ENCODE peak calls at places on chromosomes 3 and 15, in seven cellular contexts. Y is ovary, I is right lobe of liver, M is K562, H is IMR-90, T is spleen, W is esophagus squamous epithelium. P is an unnamed sample.

GRCh38 chr3:16427309-16427965 is 86.1 kb downstream of the RFTN1 start:
- DNase-seq in Y (peak; percentile 54), I (no peak), M (no peak), H (peak; percentile 97), T (no peak), W (no peak), P (no peak)

GRCh38 chr3:188021041-188021440 is 132.9 kb upstream of the LPP start:
- DNase-seq in Y (no peak), I (no peak), M (no peak), H (peak; percentile 13), T (no peak), W (no peak), P (no peak)

GRCh38 chr3:194792368-194792767 is 106.7 kb downstream of the FAM43A start:
- DNase-seq in Y (no peak), I (no peak), M (no peak), H (no peak), T (no peak), W (no peak), P (no peak)

GRCh38 chr3:116618138-116618537 is 91.4 kb upstream of the TUSC7 start:
- DNase-seq in Y (no peak), I (no peak), M (no peak), H (no peak), T (no peak), W (no peak), P (no peak)

GRCh38 chr3:154992655-154993054 is 87.5 kb upstream of the MME start:
- DNase-seq in Y (no peak), I (no peak), M (no peak), H (no peak), T (no peak), W (no peak), P (no peak)

GRCh38 chr3:109339714-109340648 is 2.6 kb upstream of the DPPA4 start:
- DNase-seq in Y (no peak), I (peak; percentile 30), M (no peak), H (no peak), T (no peak), W (no peak), P (no peak)

GRCh38 chr3:134934933-134935332 is 139.9 kb downstream of the EPHB1 start:
- DNase-seq in Y (no peak), I (no peak), M (no peak), H (no peak), T (no peak), W (no peak), P (no peak)

GRCh38 chr15:29278436-29279099 is 8.9 kb upstream of the NSMCE3 start:
- DNase-seq in Y (no peak), I (no peak), M (no peak), H (peak; percentile 94), T (no peak), W (no peak), P (no peak)

GRCh38 chr15:99507016-99507731 is 58.6 kb upstream of the MEF2A start:
- DNase-seq in Y (peak; percentile 81), I (no peak), M (peak; percentile 42), H (peak; percentile 88), T (peak; percentile 70), W (no peak), P (peak; percentile 44)

GRCh38 chr15:51841401-51842040 is 12.1 kb downstream of the TMOD3 start:
- DNase-seq in Y (no peak), I (no peak), M (no peak), H (no peak), T (no peak), W (no peak), P (no peak)

GRCh38 chr3:13818919-13819318 is 61.0 kb downstream of the WNT7A start:
- DNase-seq in Y (no peak), I (no peak), M (peak; percentile 21), H (no peak), T (peak; percentile 74), W (no peak), P (no peak)

GRCh38 chr3:104908761-104909160 is 457.9 kb upstream of the ALCAM start:
- DNase-seq in Y (no peak), I (no peak), M (no peak), H (no peak), T (no peak), W (no peak), P (no peak)

GRCh38 chr3:134366928-134367352 is 7.3 kb downstream of the AMOTL2 start:
- DNase-seq in Y (no peak), I (no peak), M (no peak), H (no peak), T (peak; percentile 67), W (no peak), P (peak; percentile 49)

GRCh38 chr3:1269808-1270207 is 177.0 kb downstream of the CNTN6 start:
- DNase-seq in Y (no peak), I (no peak), M (no peak), H (no peak), T (no peak), W (no peak), P (no peak)

GRCh38 chr3:187678869-187679268 is 8.7 kb upstream of the SST start:
- DNase-seq in Y (peak; percentile 59), I (peak; percentile 35), M (peak; percentile 68), H (peak; percentile 67), T (no peak), W (no peak), P (peak; percentile 37)

GRCh38 chr3:187799942-187800637 is 54.8 kb upstream of the BCL6 start:
- DNase-seq in Y (no peak), I (no peak), M (no peak), H (peak; percentile 24), T (no peak), W (no peak), P (no peak)

GRCh38 chr15:101651753-101652097 is 456 bp downstream of the TM2D3 start:
- DNase-seq in Y (no peak), I (no peak), M (peak; percentile 58), H (no peak), T (no peak), W (no peak), P (peak; percentile 49)

GRCh38 chr3:168248383-168249047 is 152.8 kb upstream of the GOLIM4 start:
- DNase-seq in Y (no peak), I (peak; percentile 66), M (no peak), H (peak; percentile 47), T (peak; percentile 59), W (no peak), P (peak; percentile 41)

GRCh38 chr15:63905131-63905530 is 71.4 kb upstream of the HERC1 start:
- DNase-seq in Y (peak; percentile 13), I (no peak), M (no peak), H (no peak), T (peak; percentile 64), W (no peak), P (no peak)

GRCh38 chr3:101252897-101253296 is 67.5 kb downstream of the IMPG2 start:
- DNase-seq in Y (no peak), I (no peak), M (no peak), H (no peak), T (no peak), W (no peak), P (no peak)

GRCh38 chr3:191362524-191363090 is 32.3 kb upstream of the UTS2B start:
- DNase-seq in Y (no peak), I (no peak), M (no peak), H (no peak), T (no peak), W (no peak), P (no peak)

GRCh38 chr3:110933786-110934415 is 137.7 kb upstream of the NECTIN3 start:
- DNase-seq in Y (no peak), I (no peak), M (no peak), H (peak; percentile 68), T (no peak), W (no peak), P (no peak)

GRCh38 chr3:188911033-188911850 is 260.5 kb upstream of the TPRG1 start:
- DNase-seq in Y (no peak), I (no peak), M (no peak), H (peak; percentile 21), T (no peak), W (no peak), P (no peak)

GRCh38 chr3:4343258-4343657 is 40.1 kb downstream of the SETMAR start:
- DNase-seq in Y (no peak), I (no peak), M (peak; percentile 12), H (peak; percentile 67), T (no peak), W (no peak), P (no peak)

GRCh38 chr3:176321099-176321498 is 876.2 kb downstream of the TBL1XR1 start:
- DNase-seq in Y (no peak), I (no peak), M (no peak), H (no peak), T (no peak), W (no peak), P (no peak)
- H3K4me3 ChIP-seq in Y (no peak overlapping the region), I (no peak overlapping the region), M (no peak overlapping the region), H (no peak overlapping the region), T (no peak overlapping the region), W (no peak overlapping the region), P (no peak overlapping the region)

DNA sequence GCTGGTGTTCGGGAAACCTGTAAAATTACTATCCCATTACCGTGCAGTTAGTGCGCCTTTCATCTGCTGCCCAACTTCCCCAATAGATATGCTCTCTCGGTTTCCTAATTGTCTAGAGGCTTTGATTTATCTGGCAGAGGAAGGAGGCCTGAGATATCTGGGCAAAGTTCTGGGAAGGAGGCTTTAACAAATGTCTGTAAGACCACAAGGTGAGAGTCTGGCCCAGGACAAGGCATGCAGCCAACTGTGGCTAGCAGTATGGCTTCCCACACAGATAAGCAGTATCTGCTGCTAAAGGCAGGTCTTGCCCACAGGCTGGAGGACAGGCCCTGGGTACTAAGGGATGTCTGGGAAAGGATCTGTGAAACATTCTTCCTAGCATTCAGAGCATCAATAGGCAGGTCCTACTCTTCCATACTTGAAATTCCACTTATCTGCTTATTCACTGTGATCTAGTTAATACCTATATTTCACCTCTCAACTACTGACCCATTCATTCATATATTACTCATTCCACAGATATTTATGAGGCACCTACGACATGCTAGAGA is 130.0 kb upstream of the SLC2A2 start:
- DNase-seq in Y (no peak), I (no peak), M (peak; percentile 74), H (no peak), T (no peak), W (no peak), P (no peak)
- TF ChIP-seq POLR2A in Y (no peak), I (no peak), M (no peak), H (no peak), T (no peak), W (no peak), P (no peak)

GRCh38 chr3:172929451-172929850 is 178.9 kb downstream of the ECT2 start:
- DNase-seq in Y (no peak), I (no peak), M (no peak), H (no peak), T (no peak), W (no peak), P (no peak)
- H3K4me3 ChIP-seq in Y (no peak overlapping the region), I (no peak overlapping the region), M (no peak overlapping the region), H (no peak overlapping the region), T (no peak overlapping the region), W (no peak overlapping the region), P (no peak overlapping the region)

DNA sequence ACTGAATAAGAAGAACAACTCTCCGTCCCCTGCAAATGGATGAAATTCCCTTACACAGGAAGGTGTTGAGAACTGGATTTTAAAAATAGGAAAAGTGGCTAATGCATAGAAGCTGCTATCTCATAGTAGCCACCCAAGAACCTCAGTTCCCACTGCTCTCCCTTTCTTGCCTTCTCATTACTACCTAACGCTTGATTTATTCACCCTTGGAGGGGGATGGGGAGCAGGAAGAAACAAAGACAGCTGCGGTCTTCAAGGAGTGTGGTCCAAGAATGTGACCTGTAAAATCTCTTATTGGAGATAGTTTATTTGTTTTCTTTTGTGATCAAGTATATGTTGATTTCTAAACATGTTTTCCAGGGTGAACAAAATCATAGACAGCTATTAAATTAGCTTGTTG is 274.1 kb upstream of the CTNNB1 start:
- DNase-seq in Y (no peak), I (no peak), M (no peak), H (no peak), T (no peak), W (no peak), P (no peak)
- TF ChIP-seq POLR2A in Y (no peak), I (no peak), M (no peak), H (no peak), T (no peak), W (no peak), P (no peak)

GRCh38 chr15:69298354-69298696 is 387 bp upstream of the PAQR5 start:
- DNase-seq in Y (no peak), I (no peak), M (no peak), H (no peak), T (no peak), W (no peak), P (no peak)
- H3K4me3 ChIP-seq in Y (no peak overlapping the region), I (peak overlapping the region; percentile 58), M (no peak overlapping the region), H (peak overlapping the region; percentile 54), T (peak overlapping the region; percentile 53), W (no peak overlapping the region), P (no peak overlapping the region)